ENCODE peak calls at places on chromosomes 1 and 21, in seven cellular contexts. W is tibial nerve, V is suprapubic skin, Y is left ventricle myocardium inferior, P is breast epithelium, G is hepatocyte, T is aorta. Q is an unnamed sample.

GRCh38 chr1:231883382-231883781 is 256.8 kb downstream of the DISC1 start:
- DNase-seq in W (no peak), V (no peak), Y (no peak), P (no peak), G (no peak), T (no peak), Q (no peak)

GRCh38 chr1:18999287-18999852 is 42.9 kb upstream of the IFFO2 start:
- DNase-seq in W (peak; percentile 17), V (no peak), Y (no peak), P (peak; percentile 82), G (no peak), T (no peak), Q (no peak)

GRCh38 chr1:180027949-180028445 is 73.4 kb downstream of the CEP350 start:
- DNase-seq in W (no peak), V (no peak), Y (no peak), P (no peak), G (no peak), T (no peak), Q (no peak)

GRCh38 chr1:12338793-12339192 is 109.0 kb downstream of the VPS13D start:
- DNase-seq in W (no peak), V (no peak), Y (no peak), P (no peak), G (no peak), T (no peak), Q (no peak)

GRCh38 chr1:207923121-207923520 is 12.2 kb upstream of the CD34 start:
- DNase-seq in W (no peak), V (no peak), Y (no peak), P (no peak), G (no peak), T (no peak), Q (no peak)

GRCh38 chr1:38962113-38962512 is 20.5 kb upstream of the RHBDL2 start:
- DNase-seq in W (no peak), V (no peak), Y (no peak), P (no peak), G (no peak), T (no peak), Q (no peak)

GRCh38 chr1:186605762-186606350 is 74.4 kb downstream of the PTGS2 start:
- DNase-seq in W (peak; percentile 7), V (no peak), Y (no peak), P (no peak), G (peak; percentile 57), T (no peak), Q (no peak)

GRCh38 chr1:214259353-214259982 is 21.5 kb upstream of the SMYD2 start:
- DNase-seq in W (no peak), V (no peak), Y (no peak), P (no peak), G (no peak), T (no peak), Q (no peak)

GRCh38 chr1:220224611-220225124 is 47.6 kb downstream of the RAB3GAP2 start:
- DNase-seq in W (no peak), V (no peak), Y (no peak), P (no peak), G (no peak), T (no peak), Q (no peak)

GRCh38 chr1:154808909-154809262 is 61.2 kb downstream of the KCNN3 start:
- DNase-seq in W (no peak), V (no peak), Y (peak; percentile 27), P (no peak), G (no peak), T (no peak), Q (no peak)

GRCh38 chr1:184838374-184838995 is 83.8 kb upstream of the EDEM3 start:
- DNase-seq in W (peak; percentile 74), V (peak; percentile 70), Y (no peak), P (peak; percentile 68), G (peak; percentile 62), T (peak; percentile 80), Q (no peak)

GRCh38 chr1:198655464-198656121 is 16.8 kb downstream of the PTPRC start:
- DNase-seq in W (no peak), V (no peak), Y (no peak), P (no peak), G (no peak), T (no peak), Q (no peak)

GRCh38 chr1:213292653-213293052 is 241.6 kb downstream of the RPS6KC1 start:
- DNase-seq in W (no peak), V (no peak), Y (no peak), P (no peak), G (no peak), T (no peak), Q (no peak)

GRCh38 chr1:217453816-217454215 is 177.1 kb downstream of the GPATCH2 start:
- DNase-seq in W (no peak), V (no peak), Y (peak; percentile 43), P (no peak), G (no peak), T (no peak), Q (no peak)

GRCh38 chr1:177983824-177984528 is 14.1 kb upstream of the SEC16B start:
- DNase-seq in W (peak; percentile 62), V (peak; percentile 67), Y (peak; percentile 28), P (no peak), G (peak; percentile 78), T (peak; percentile 78), Q (peak; percentile 23)

GRCh38 chr1:24525606-24526005 is 23.0 kb downstream of the RCAN3 start:
- DNase-seq in W (no peak), V (no peak), Y (no peak), P (no peak), G (no peak), T (no peak), Q (no peak)

GRCh38 chr1:230212405-230212936 is 145.4 kb downstream of the GALNT2 start:
- DNase-seq in W (no peak), V (no peak), Y (no peak), P (peak; percentile 27), G (no peak), T (no peak), Q (peak; percentile 51)

GRCh38 chr1:151800830-151801229 is 4.4 kb downstream of the LINGO4 start:
- DNase-seq in W (no peak), V (no peak), Y (no peak), P (no peak), G (no peak), T (no peak), Q (no peak)

GRCh38 chr1:151802372-151802771 is 2.8 kb downstream of the LINGO4 start:
- DNase-seq in W (no peak), V (no peak), Y (no peak), P (no peak), G (no peak), T (no peak), Q (no peak)

GRCh38 chr1:151801846-151802245 is 3.4 kb downstream of the LINGO4 start:
- DNase-seq in W (no peak), V (no peak), Y (no peak), P (no peak), G (no peak), T (no peak), Q (no peak)

GRCh38 chr1:151803164-151803563 is 2.1 kb downstream of the LINGO4 start:
- DNase-seq in W (no peak), V (no peak), Y (no peak), P (no peak), G (no peak), T (no peak), Q (no peak)

GRCh38 chr1:151801310-151801820 is 3.9 kb downstream of the LINGO4 start:
- DNase-seq in W (no peak), V (no peak), Y (no peak), P (no peak), G (no peak), T (no peak), Q (no peak)
- H3K27ac ChIP-seq in W (no peak overlapping the region), V (no peak overlapping the region), Y (no peak overlapping the region), P (no peak overlapping the region), G (no peak overlapping the region), T (no peak overlapping the region), Q (no peak overlapping the region)

GRCh38 chr21:14962217-14962616 is 102.6 kb downstream of the NRIP1 start:
- DNase-seq in W (no peak), V (no peak), Y (no peak), P (no peak), G (no peak), T (no peak), Q (no peak)
- H3K27ac ChIP-seq in W (no peak overlapping the region), V (no peak overlapping the region), Y (no peak overlapping the region), P (no peak overlapping the region), G (no peak overlapping the region), T (no peak overlapping the region), Q (no peak overlapping the region)

DNA sequence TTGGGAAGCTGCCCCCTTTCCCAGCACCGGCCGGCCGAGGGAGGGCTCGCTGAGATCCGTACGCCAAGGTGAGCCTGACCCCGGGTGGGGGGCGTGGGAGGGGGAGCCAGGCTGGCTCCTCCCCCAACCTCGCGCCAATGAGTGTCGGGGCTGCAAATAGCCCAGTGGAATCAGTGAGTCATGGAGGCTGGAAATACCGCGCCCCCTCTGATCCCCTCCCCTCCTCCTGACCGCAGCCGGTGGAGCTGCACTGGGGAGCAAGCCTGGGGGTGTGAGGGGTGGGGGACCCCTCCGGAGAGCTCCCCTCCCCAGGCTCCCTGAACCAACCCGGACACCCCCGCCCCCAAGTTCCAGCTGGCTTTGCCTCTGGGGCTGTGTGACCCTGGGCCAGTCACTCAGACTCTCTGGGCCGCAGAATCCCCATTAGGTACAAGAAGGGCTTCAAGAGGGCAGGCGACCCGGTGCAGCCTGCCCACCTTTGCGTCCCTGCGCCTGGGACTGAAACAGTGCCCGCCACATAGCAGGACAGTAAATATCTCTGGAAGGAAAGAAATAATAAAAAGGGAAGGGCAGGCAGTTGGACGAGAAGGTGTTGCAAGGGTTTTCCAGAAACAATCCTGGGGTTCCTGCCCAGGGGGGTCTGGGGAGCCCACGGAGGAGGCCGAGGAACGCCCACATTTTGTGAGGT is 4.5 kb downstream of the HSPB7 start:
- DNase-seq in W (no peak), V (no peak), Y (peak; percentile 76), P (peak; percentile 44), G (peak; percentile 92), T (peak; percentile 89), Q (no peak)
- H3K27ac ChIP-seq in W (peak overlapping the region; percentile 80), V (peak overlapping the region; percentile 74), Y (peak overlapping the region; percentile 97), P (peak overlapping the region; percentile 87), G (peak overlapping the region; percentile 75), T (peak overlapping the region; percentile 93), Q (no peak overlapping the region)

DNA sequence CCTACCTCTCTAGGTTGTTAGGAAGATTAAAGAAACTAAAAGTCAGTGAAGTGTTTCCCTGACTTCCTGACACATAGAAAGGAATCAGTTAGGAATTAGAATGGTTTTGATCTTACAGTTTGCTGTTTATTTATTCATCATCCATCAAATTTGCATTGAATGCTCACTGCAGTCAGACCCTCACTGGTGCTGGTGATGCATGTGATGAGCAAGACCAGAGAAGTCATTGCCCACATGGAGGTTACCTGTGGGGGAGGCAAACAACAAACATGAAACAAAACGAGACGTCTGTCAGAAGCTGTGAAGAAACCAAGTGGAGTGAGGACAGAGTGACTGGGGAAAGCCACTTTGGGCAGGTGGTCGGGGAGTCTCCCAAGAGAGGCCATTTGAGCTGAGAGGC is 6.4 kb downstream of the CTPS1 start:
- DNase-seq in W (no peak), V (no peak), Y (no peak), P (no peak), G (no peak), T (no peak), Q (no peak)
- H3K27ac ChIP-seq in W (peak overlapping the region; percentile 36), V (no peak overlapping the region), Y (no peak overlapping the region), P (no peak overlapping the region), G (peak overlapping the region; percentile 76), T (no peak overlapping the region), Q (no peak overlapping the region)